ENCODE peak calls at places on chromosomes 3 and 15, in four cellular contexts. L is breast epithelium, U is K562, B is IMR-90. A is an unnamed sample.

GRCh38 chr3:111538687-111539086 is 3.3 kb upstream of the CD96 start:
- DNase-seq in U (no peak), L (no peak), B (peak; percentile 72), A (no peak)

GRCh38 chr3:15676259-15676658 is 74.7 kb downstream of the BTD start:
- DNase-seq in U (no peak), B (peak; percentile 28), L (no peak), A (no peak)

GRCh38 chr3:15610083-15610482 is 8.5 kb downstream of the BTD start:
- DNase-seq in U (no peak), L (no peak), B (peak; percentile 75), A (no peak)

GRCh38 chr3:143849854-143850549 is 1.7 kb upstream of the SLC9A9 start:
- DNase-seq in L (no peak), U (no peak), B (peak; percentile 90), A (no peak)

GRCh38 chr15:29613951-29614382 is 208.3 kb downstream of the TJP1 start:
- DNase-seq in U (peak; percentile 60), B (no peak), L (no peak), A (peak; percentile 63)

GRCh38 chr3:42476225-42477160 is 25.9 kb upstream of the VIPR1 start:
- DNase-seq in B (no peak), U (no peak), L (peak; percentile 94), A (peak; percentile 49)

GRCh38 chr3:129486057-129487035 is 42.1 kb upstream of the RHO start:
- DNase-seq in L (no peak), B (peak; percentile 81), U (no peak), A (no peak)

GRCh38 chr3:48798998-48799397 is 48.7 kb downstream of the PRKAR2A start:
- DNase-seq in U (no peak), B (no peak), L (no peak), A (no peak)

GRCh38 chr3:125144653-125145314 is 67.8 kb downstream of the SLC12A8 start:
- DNase-seq in U (no peak), L (no peak), B (no peak), A (no peak)

GRCh38 chr3:78809941-78810340 is 957.9 kb downstream of the ROBO1 start:
- DNase-seq in L (no peak), U (no peak), B (no peak), A (no peak)

GRCh38 chr15:58749532-58750337 is at the start of gene ADAM10:
- DNase-seq in B (peak; percentile 99), U (peak; percentile 99), L (peak; percentile 98), A (peak; percentile 99)
- TF ChIP-seq CTCF in B (no peak), U (no peak), L (no peak), A (no peak)

DNA sequence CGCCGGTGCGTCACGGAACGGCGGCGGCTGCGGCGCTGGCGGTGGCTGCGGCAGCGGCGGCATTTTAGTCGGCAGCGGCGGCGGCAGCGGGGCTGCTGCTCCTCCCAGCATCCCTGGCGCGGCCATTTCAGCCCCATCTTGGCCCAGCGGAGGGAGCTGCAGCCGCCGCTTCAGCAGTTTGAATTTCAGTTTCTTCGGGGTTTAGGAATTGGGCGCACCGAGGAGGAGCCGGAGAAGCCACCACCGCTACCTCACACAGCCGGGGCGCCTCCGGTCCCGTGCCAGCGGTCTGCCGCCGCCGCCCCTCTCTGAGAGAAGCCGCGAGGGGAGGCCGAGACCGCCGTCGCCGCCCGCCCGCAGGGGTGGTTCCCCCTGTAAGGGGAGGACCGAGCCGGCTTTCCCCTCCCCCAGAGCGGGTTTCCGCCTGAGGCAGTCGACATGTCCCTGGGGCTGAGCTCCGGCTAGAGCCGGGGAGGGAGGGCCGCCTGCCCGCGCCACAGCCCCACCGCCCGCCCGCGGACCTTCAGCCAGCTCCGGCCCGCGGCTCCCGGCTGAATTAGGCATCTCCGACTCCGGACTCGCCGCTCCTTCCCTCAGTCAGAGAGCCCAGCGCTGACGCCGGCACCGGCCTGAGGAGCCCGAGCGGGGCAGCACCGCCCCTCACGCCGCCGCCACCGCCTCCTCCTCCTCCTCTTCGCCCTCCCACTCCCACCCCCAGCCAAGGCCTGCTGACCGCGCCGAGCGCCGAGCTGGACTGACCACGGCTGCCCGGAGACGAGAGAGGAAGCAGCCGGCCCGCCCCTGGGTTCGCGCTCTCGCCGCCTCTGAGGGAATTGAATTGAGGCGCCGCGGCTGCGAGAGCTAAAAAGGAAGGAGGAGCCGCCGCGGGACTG is at the start of gene TSC22D2:
- DNase-seq in B (peak; percentile 92), L (peak; percentile 93), U (peak; percentile 82), A (peak; percentile 94)
- H3K9me3 ChIP-seq in B (no peaks in the 10 kb centered on the region), L (no peaks in the 10 kb centered on the region), U (no peaks in the 10 kb centered on the region), A (no peaks in the 10 kb centered on the region)

GRCh38 chr15:98941595-98942255 is 65.9 kb downstream of the PGPEP1L start:
- DNase-seq in L (no peak), U (no peak), B (no peak), A (no peak)

GRCh38 chr15:98938804-98939203 is 68.8 kb downstream of the PGPEP1L start:
- DNase-seq in B (no peak), U (no peak), L (no peak), A (no peak)

GRCh38 chr15:98939311-98940080 is 68.1 kb downstream of the PGPEP1L start:
- DNase-seq in L (no peak), B (no peak), U (no peak), A (no peak)

GRCh38 chr15:98938105-98938417 is 69.5 kb downstream of the PGPEP1L start:
- DNase-seq in L (no peak), U (no peak), B (no peak), A (no peak)

DNA sequence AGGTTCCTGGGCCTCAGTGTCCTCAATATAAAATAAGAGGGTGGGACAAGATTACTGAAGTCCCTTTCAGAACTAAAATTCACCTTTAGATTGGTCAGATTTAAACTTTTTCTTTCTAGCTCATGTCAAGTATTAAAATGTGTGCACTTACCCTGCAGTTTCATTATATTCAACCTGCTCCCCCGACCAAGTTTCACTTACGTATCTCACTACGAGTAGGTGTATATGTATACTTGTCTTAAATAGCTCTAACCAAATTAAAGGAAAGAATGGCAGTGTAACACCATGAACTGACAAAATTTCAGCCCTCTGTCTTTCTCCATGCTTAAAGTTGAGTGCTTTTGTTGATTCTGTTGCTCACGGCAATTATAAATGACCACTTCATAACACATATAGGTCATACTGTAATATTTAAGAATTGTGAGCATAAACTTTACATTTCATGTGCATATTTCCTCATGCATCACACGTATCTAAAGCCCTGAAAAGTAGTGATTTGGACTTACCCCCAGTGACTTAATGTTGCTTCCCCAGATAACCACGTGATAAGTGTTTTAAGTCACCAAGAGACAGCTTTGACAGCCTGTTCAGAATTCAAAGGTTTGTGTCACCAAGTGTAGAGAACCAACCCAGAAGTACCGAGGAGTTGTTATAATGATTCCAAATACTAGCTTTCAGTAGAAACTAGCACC is 70.0 kb downstream of the PGPEP1L start:
- DNase-seq in U (no peak), L (no peak), B (no peak), A (no peak)
- TF ChIP-seq CTCF in U (no peak), L (no peak), B (no peak), A (no peak)

GRCh38 chr15:56232058-56232457 is 11.6 kb downstream of the RFX7 start:
- DNase-seq in U (no peak), L (no peak), B (no peak), A (no peak)
- H3K9me3 ChIP-seq in U (peaks cover 15% of the 10 kb centered on the region), L (peaks cover 36% of the 10 kb centered on the region), B (peaks cover 16% of the 10 kb centered on the region), A (peaks cover 10% of the 10 kb centered on the region)

GRCh38 chr3:1275495-1275894 is 182.7 kb downstream of the CNTN6 start:
- DNase-seq in B (no peak), L (no peak), U (no peak), A (peak; percentile 65)
- TF ChIP-seq CTCF in B (no peak), L (no peak), U (peak; percentile 30), A (peak; percentile 54)

DNA sequence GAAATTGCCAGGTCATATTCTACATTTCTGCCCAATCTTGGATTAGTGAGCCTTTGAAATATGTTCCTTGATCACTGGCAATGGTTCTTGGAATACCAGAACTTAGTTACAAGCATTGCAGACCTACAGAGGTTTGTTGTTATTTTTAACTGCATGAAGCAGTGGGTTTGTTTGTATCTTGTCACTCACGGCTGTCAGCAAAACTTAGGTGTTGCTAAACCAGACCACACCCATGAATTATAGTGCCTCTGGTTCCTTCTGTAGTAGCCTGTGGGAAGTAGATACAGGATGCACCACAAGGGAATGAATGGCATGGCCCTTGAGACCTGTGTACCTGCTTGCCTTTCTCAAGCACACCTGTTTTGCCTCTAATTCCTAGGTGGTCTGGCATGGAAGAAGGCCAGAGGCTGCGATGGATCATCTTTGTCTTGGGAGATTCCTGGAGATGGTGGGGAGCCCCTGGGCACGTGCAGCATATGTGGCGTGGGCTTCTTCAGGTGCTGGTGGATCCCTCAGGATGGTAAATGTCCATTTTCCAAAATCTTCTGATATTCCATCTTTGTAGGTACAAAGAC is 138.8 kb downstream of the SNRPN start:
- DNase-seq in L (no peak), B (no peak), U (no peak), A (no peak)
- H3K9me3 ChIP-seq in L (peaks cover 96% of the 10 kb centered on the region), B (peaks cover 37% of the 10 kb centered on the region), U (no peaks in the 10 kb centered on the region), A (no peaks in the 10 kb centered on the region)

GRCh38 chr3:16704938-16705337 is 99.7 kb upstream of the DAZL start:
- DNase-seq in B (no peak), L (no peak), U (no peak), A (no peak)
- TF ChIP-seq CTCF in B (no peak), L (no peak), U (no peak), A (no peak)